ENCODE peak calls at places on chromosomes 2 and 18, in ten cellular contexts. Z, A, Y, Q, D, W, H, O, S and B are unnamed samples.

GRCh38 chr18:26714739-26715138 is 150.8 kb downstream of the AQP4 start:
- DNase-seq in H (no peak), Z (no peak), Y (no peak), W (no peak), D (no peak), Q (no peak), O (no peak), A (no peak), S (no peak), B (no peak)

GRCh38 chr2:67204349-67204748 is 192.8 kb upstream of the ETAA1 start:
- DNase-seq in D (no peak), S (no peak), Z (no peak), Y (no peak), Q (no peak), H (no peak), O (no peak), W (no peak), A (no peak), B (no peak)

GRCh38 chr2:187593697-187594096 is 39.5 kb upstream of the TFPI start:
- DNase-seq in Q (no peak), H (no peak), Z (no peak), D (peak; percentile 43), Y (no peak), W (no peak), S (peak; percentile 15), O (no peak), A (no peak), B (no peak)

GRCh38 chr2:128563348-128563687 is 244.7 kb upstream of the HS6ST1 start:
- DNase-seq in Q (no peak), Z (peak; percentile 38), D (peak; percentile 93), S (no peak), O (no peak), Y (no peak), H (no peak), A (no peak), W (peak; percentile 6), B (no peak)

GRCh38 chr2:159936471-159936870 is 125.9 kb downstream of the PLA2R1 start:
- DNase-seq in H (peak; percentile 14), W (no peak), D (no peak), S (no peak), A (peak; percentile 40), Z (no peak), Y (no peak), Q (no peak), O (no peak), B (no peak)

GRCh38 chr18:55320399-55321255 is 267.4 kb downstream of the TCF4 start:
- DNase-seq in W (no peak), O (no peak), S (no peak), A (no peak), H (no peak), Q (no peak), Y (no peak), D (no peak), Z (no peak), B (no peak)

GRCh38 chr2:211251016-211251415 is 694.6 kb downstream of the CPS1 start:
- DNase-seq in O (no peak), D (no peak), Y (no peak), H (no peak), Q (no peak), A (no peak), Z (no peak), S (no peak), W (no peak), B (no peak)

GRCh38 chr2:105868060-105868459 is 123.3 kb downstream of the NCK2 start:
- DNase-seq in O (no peak), D (no peak), Y (no peak), W (no peak), Z (no peak), Q (no peak), A (no peak), H (no peak), S (no peak), B (no peak)

GRCh38 chr2:17059452-17059851 is 393.8 kb upstream of the CYRIA start:
- DNase-seq in S (no peak), Q (no peak), O (no peak), Y (no peak), Z (no peak), A (no peak), H (no peak), W (no peak), D (no peak), B (no peak)

GRCh38 chr2:236982693-236983092 is 103.0 kb upstream of the COPS8 start:
- DNase-seq in O (no peak), Z (no peak), A (no peak), D (no peak), W (no peak), H (no peak), Y (no peak), S (no peak), Q (no peak), B (no peak)

GRCh38 chr2:97774425-97774824 is 61.0 kb downstream of the ZAP70 start:
- DNase-seq in O (peak; percentile 26), S (no peak), W (peak; percentile 19), Q (no peak), Y (no peak), Z (no peak), D (no peak), A (no peak), H (no peak), B (no peak)

GRCh38 chr18:45197526-45197970 is 417.7 kb upstream of the SLC14A2 start:
- DNase-seq in W (no peak), Q (peak; percentile 5), Y (no peak), H (no peak), O (no peak), S (peak; percentile 77), D (no peak), Z (no peak), A (no peak), B (no peak)

GRCh38 chr2:186540971-186541370 is 48.9 kb upstream of the ITGAV start:
- DNase-seq in O (no peak), Z (no peak), D (peak; percentile 48), S (no peak), Y (no peak), A (no peak), Q (no peak), H (no peak), W (no peak), B (no peak)

DNA sequence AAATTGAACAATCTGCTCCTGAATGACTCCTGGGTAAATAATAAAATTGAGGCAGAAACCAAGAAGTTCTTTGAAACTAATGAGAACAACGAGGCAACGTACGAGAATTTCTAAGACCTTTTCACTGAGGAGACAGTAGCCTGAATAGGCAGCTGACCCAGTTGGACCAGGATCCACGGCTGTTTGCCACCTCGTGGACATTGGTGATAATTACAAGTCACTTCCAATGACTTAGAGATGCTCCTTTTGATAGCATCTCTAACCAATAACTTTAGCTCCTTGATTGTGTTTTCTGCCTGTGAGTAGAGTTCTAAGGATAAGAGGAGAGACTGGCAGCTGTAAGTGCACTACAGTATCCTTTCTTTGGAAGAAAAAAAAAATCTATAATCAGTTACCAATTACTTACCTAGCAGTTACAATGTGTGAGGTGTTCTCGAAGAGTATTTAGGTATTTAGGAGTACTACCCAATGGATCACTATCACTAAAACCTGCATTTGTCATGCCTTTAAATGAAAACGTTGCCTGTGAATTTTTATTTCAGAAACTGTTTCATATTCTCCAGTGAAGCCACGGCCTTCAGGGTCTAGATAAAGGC is 31.3 kb upstream of the CNTNAP5 start:
- DNase-seq in Q (peak; percentile 48), D (peak; percentile 1), W (peak; percentile 67), Y (peak; percentile 14), O (peak; percentile 57), Z (peak; percentile 44), S (peak; percentile 55), H (peak; percentile 1), A (peak; percentile 16), B (no peak)
- TF ChIP-seq CTCF in Q (peak; percentile 74), D (peak; percentile 68), W (peak; percentile 57), Y (peak; percentile 65), O (peak; percentile 63), Z (peak; percentile 61), S (peak; percentile 60), H (no peak), A (no peak), B (peak; percentile 77)

DNA sequence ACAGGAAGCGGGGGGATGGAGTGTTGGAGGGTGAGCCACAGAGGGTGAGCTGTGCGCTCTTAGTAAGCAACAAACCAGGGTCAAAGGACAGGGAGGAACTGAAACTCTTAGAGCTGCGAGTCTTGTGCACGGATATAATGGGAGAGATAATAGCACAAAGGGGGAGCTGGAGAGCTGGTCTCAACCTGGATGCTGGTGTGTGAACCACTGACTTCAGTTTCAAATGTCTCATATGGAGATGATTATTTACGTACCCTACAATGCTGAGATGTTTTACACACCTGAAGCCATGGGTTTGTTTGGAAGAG is 35.9 kb downstream of the PTGR3 start:
- DNase-seq in Q (no peak), H (peak; percentile 8), O (no peak), S (peak; percentile 3), A (no peak), Y (peak; percentile 76), W (no peak), D (peak; percentile 11), Z (no peak), B (no peak)
- TF ChIP-seq CTCF in Q (no peak), H (no peak), O (no peak), S (no peak), A (peak; percentile 9), Y (peak; percentile 16), W (no peak), D (peak; percentile 22), Z (peak; percentile 9), B (no peak)

GRCh38 chr2:189526936-189527654 is 53.5 kb downstream of the SLC40A1 start:
- DNase-seq in H (no peak), D (no peak), O (no peak), W (no peak), Y (no peak), Z (no peak), Q (no peak), A (no peak), S (no peak), B (no peak)
- TF ChIP-seq CTCF in H (no peak), D (no peak), O (no peak), W (no peak), Y (no peak), Z (no peak), Q (no peak), A (no peak), S (no peak), B (no peak)

GRCh38 chr2:223945755-223946154 is 620 bp upstream of the WDFY1 start:
- DNase-seq in A (no peak), D (no peak), Y (no peak), Z (no peak), Q (no peak), S (no peak), O (no peak), W (no peak), H (no peak), B (no peak)

GRCh38 chr2:223943561-223944008 is 1.6 kb downstream of the WDFY1 start:
- DNase-seq in H (peak; percentile 46), Y (no peak), S (peak; percentile 43), D (peak; percentile 30), Q (no peak), O (peak; percentile 45), A (no peak), Z (no peak), W (peak; percentile 47), B (no peak)

GRCh38 chr2:223943135-223943534 is 2.0 kb downstream of the WDFY1 start:
- DNase-seq in Z (no peak), O (no peak), Y (no peak), D (no peak), W (no peak), A (no peak), H (no peak), S (no peak), Q (no peak), B (no peak)

GRCh38 chr2:223944166-223944703 is 900 bp downstream of the WDFY1 start:
- DNase-seq in S (peak; percentile 21), D (no peak), H (no peak), Y (peak; percentile 57), W (peak; percentile 39), A (peak; percentile 44), O (peak; percentile 41), Q (peak; percentile 42), Z (peak; percentile 68), B (no peak)

GRCh38 chr2:223944704-223945531 is at the start of gene WDFY1:
- DNase-seq in S (peak; percentile 90), O (peak; percentile 91), W (peak; percentile 79), Y (peak; percentile 96), D (peak; percentile 83), H (peak; percentile 91), Z (peak; percentile 91), A (peak; percentile 80), Q (peak; percentile 77), B (peak; percentile 97)
- TF ChIP-seq CTCF in S (no peak), O (no peak), W (no peak), Y (no peak), D (no peak), H (no peak), Z (no peak), A (no peak), Q (no peak), B (no peak)